ENCODE peak calls at places on chromosomes 7 and 10, in four cellular contexts. X, A, F and J are unnamed samples.

GRCh38 chr7:47950714-47951113 is 2.4 kb upstream of the PKD1L1 start:
- DNase-seq in X (no peak), A (peak), F (no peak), J (no peak)

GRCh38 chr10:104520653-104521052 is 120.4 kb upstream of the SORCS3 start:
- DNase-seq in X (no peak), A (no peak), F (no peak), J (no peak)

GRCh38 chr10:2681911-2682310 is 385.4 kb upstream of the PFKP start:
- DNase-seq in X (no peak), F (no peak), A (peak), J (no peak)

GRCh38 chr10:24993237-24993958 is 22.6 kb downstream of the ENKUR start:
- DNase-seq in X (no peak), F (no peak), A (no peak), J (peak)

GRCh38 chr10:972763-973162 is 15.5 kb upstream of the GTPBP4 start:
- DNase-seq in F (no peak), X (no peak), A (no peak), J (no peak)

GRCh38 chr7:102454423-102454822 is 10.2 kb downstream of the ALKBH4 start:
- DNase-seq in A (no peak), F (no peak), X (no peak), J (no peak)

GRCh38 chr10:63631971-63632370 is 110.8 kb downstream of the REEP3 start:
- DNase-seq in A (no peak), F (no peak), X (no peak), J (peak)

GRCh38 chr7:23470290-23471089 is at the start of gene IGF2BP3:
- DNase-seq in A (peak), X (peak), F (peak), J (peak)

GRCh38 chr7:36010656-36011587 is 142.1 kb upstream of the EEPD1 start:
- DNase-seq in A (no peak), X (no peak), F (no peak), J (no peak)

GRCh38 chr10:132541129-132541528 is 3.5 kb downstream of the INPP5A start:
- DNase-seq in A (no peak), F (no peak), X (no peak), J (no peak)

GRCh38 chr7:117907058-117907633 is 33.9 kb upstream of the CTTNBP2 start:
- DNase-seq in F (no peak), A (peak), X (no peak), J (no peak)

GRCh38 chr7:4871056-4871680 is 9.3 kb upstream of the PAPOLB start:
- DNase-seq in A (no peak), F (no peak), X (no peak), J (no peak)

GRCh38 chr7:4868493-4868892 is 6.7 kb upstream of the PAPOLB start:
- DNase-seq in F (no peak), X (no peak), A (no peak), J (no peak)

GRCh38 chr7:4861673-4862072 is at the start of gene PAPOLB:
- DNase-seq in X (no peak), A (no peak), F (no peak), J (peak)

GRCh38 chr7:4862156-4862555 is 326 bp upstream of the PAPOLB start:
- DNase-seq in F (no peak), X (no peak), A (no peak), J (no peak)

DNA sequence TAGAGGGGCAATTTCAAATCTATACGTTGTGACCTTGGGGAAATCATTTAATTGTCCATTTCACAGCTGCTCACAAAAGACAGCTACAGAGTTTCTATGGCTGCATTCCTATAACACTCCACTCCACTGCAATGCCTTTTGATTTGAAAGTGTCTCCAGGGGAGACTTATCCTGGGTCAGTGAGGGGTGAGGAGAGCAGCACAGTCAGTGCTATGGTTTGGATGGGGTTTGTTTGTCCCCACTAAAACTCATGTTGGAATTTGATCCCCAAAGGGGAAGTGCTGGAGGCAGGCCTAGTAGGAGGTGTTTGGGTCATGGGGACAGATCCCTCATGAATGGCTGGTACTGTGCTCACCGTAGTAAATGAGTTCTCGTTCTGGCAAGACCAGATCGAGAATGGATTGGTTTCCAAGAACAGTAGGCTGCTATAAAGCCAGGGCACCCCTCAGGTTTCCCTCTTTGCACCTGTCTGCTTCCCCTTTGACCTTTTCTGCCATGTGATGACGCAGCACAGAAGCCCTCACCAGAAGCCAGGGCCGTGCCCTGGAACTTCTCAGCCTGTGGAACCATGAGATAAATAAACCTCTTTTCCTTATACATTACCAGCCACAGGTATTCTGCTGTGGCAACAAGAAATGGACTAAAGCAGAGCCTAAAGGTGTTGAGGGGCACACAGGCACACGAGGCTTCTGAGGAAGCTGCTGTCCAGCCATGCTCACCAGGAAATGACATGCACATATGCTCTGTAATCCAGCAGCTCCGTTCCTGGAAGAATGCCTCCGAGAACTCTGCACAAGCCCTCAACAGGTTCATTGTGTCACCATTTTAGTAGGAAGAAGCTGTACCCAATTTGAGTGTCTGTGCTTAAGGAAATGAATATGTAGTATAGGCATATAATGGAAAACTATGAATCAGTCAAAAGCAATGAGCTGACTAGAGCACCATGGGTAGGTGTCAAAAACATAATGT is 5.0 kb upstream of the PAPOLB start:
- DNase-seq in X (no peak), F (no peak), A (no peak), J (no peak)
- H3K4me3 ChIP-seq in X (no peak), F (no peak), A (no peak), J (no peak)

GRCh38 chr7:3042301-3042700 is 1.4 kb downstream of the CARD11 start:
- DNase-seq in X (no peak), A (no peak), F (no peak), J (no peak)
- H3K4me3 ChIP-seq in X (no peak), A (no peak), F (no peak), J (no peak)

GRCh38 chr10:6091630-6092029 is 2.8 kb downstream of the RBM17 start:
- DNase-seq in F (no peak), X (no peak), A (peak), J (no peak)
- H3K4me3 ChIP-seq in F (no peak), X (no peak), A (no peak), J (no peak)

DNA sequence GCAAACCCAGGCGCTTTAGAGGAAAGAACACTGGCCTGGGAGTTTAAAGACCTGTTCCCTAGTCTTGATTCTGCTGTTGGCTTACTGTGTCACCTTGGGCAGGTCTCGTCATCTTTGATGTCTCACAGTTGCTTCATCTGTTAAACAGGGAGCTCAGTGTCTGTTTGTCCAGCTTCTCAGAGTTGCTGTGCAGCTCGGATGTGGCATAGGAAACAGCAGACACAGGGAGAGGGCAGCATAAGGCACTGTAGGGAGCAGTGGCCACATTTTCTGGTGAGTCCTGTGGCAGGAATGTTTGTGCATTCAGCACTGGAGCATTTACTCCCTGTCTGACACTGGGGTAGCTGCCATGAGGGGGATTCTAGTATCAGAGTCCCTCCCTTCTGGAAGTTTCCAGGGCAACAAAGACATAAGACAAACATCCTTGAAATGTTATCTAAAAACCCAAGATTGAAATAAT is 2.0 kb downstream of the REPIN1 start:
- DNase-seq in X (peak), A (peak), F (peak), J (peak)
- H3K4me3 ChIP-seq in X (peak), A (no peak), F (no peak), J (peak)